ENCODE peak calls at places on chromosomes 2 and 18, in seven cellular contexts. I is H9, D is IMR-90, L is H1, E is trophoblast cell, J is mesendoderm, W is neuronal stem cell. M is an unnamed sample.

GRCh38 chr18:39167990-39168389 is 1602.4 kb upstream of the CELF4 start:
- DNase-seq in I (no peak), D (no peak), W (no peak), E (peak), J (peak), L (no peak), M (no peak)

GRCh38 chr2:239639366-239640185 is 238.8 kb upstream of the HDAC4 start:
- DNase-seq in L (no peak), E (no peak), W (no peak), I (no peak), D (no peak), J (no peak), M (no peak)

GRCh38 chr2:60560734-60561649 is 7.5 kb upstream of the BCL11A start:
- DNase-seq in D (no peak), I (no peak), W (no peak), L (no peak), J (peak), E (peak), M (peak)

GRCh38 chr2:33210626-33211025 is 263.9 kb downstream of the LTBP1 start:
- DNase-seq in D (peak), L (no peak), J (peak), I (no peak), E (peak), W (no peak), M (peak)

GRCh38 chr2:238742664-238743063 is 105.2 kb upstream of the TWIST2 start:
- DNase-seq in W (no peak), I (no peak), L (no peak), E (no peak), J (no peak), D (no peak), M (no peak)

GRCh38 chr18:33184178-33184577 is 256.3 kb downstream of the CCDC178 start:
- DNase-seq in J (no peak), L (no peak), I (no peak), E (no peak), W (no peak), D (no peak), M (peak)

GRCh38 chr2:226002438-226002837 is 602.9 kb downstream of the NYAP2 start:
- DNase-seq in I (no peak), D (peak), J (peak), L (no peak), E (peak), W (no peak), M (peak)

GRCh38 chr2:139791330-139791729 is 1011.1 kb upstream of the NXPH2 start:
- DNase-seq in W (no peak), E (no peak), I (no peak), L (no peak), D (no peak), J (no peak), M (no peak)

GRCh38 chr2:136212426-136213378 is 94.8 kb upstream of the CXCR4 start:
- DNase-seq in D (no peak), W (no peak), E (no peak), L (no peak), J (peak), I (no peak), M (no peak)

GRCh38 chr18:75219684-75220083 is 9.1 kb downstream of the TSHZ1 start:
- DNase-seq in I (no peak), E (no peak), L (no peak), W (no peak), J (no peak), D (no peak), M (no peak)

GRCh38 chr2:51620830-51621229 is 588.9 kb upstream of the NRXN1 start:
- DNase-seq in E (peak), D (peak), L (no peak), W (no peak), J (peak), I (no peak), M (no peak)

GRCh38 chr2:99615247-99615771 is 125.5 kb upstream of the REV1 start:
- DNase-seq in E (peak), L (peak), I (peak), D (no peak), J (peak), W (no peak), M (no peak)

GRCh38 chr2:142180820-142181533 is 50.2 kb upstream of the LRP1B start:
- DNase-seq in E (peak), D (peak), L (peak), I (peak), J (peak), W (peak), M (peak)

GRCh38 chr2:152335016-152335850 is at the start of gene FMNL2:
- DNase-seq in I (peak), L (peak), E (peak), J (peak), D (peak), W (peak), M (peak)

GRCh38 chr18:3716116-3716660 is 266.2 kb downstream of the TGIF1 start:
- DNase-seq in J (no peak), D (no peak), W (no peak), E (no peak), L (no peak), I (no peak), M (no peak)

GRCh38 chr18:79315589-79315988 is 80.1 kb upstream of the NFATC1 start:
- DNase-seq in J (no peak), L (no peak), I (no peak), E (no peak), W (no peak), D (no peak), M (peak)

GRCh38 chr2:34099377-34099776 is 500.3 kb upstream of the FAM98A start:
- DNase-seq in W (peak), I (no peak), J (peak), E (no peak), D (no peak), L (no peak), M (no peak)

GRCh38 chr18:77055429-77056310 is 76.9 kb downstream of the MBP start:
- DNase-seq in J (no peak), I (no peak), W (no peak), E (no peak), D (peak), L (no peak), M (peak)

GRCh38 chr18:43271593-43272432 is 5.5 kb downstream of the SYT4 start:
- DNase-seq in D (peak), W (peak), E (peak), I (no peak), L (no peak), J (peak), M (peak)

GRCh38 chr2:65316072-65316471 is 88.4 kb downstream of the ACTR2 start:
- DNase-seq in W (no peak), J (no peak), D (peak), L (no peak), E (no peak), I (no peak), M (no peak)

GRCh38 chr2:77443076-77443475 is 79.1 kb downstream of the LRRTM4 start:
- DNase-seq in L (no peak), I (no peak), E (no peak), J (no peak), W (no peak), D (no peak), M (no peak)

GRCh38 chr18:61556316-61556715 is 223.1 kb downstream of the CDH20 start:
- DNase-seq in W (no peak), L (no peak), E (no peak), J (no peak), I (no peak), D (no peak), M (no peak)

GRCh38 chr2:54541995-54542394 is 85.9 kb downstream of the SPTBN1 start:
- DNase-seq in I (no peak), W (no peak), L (no peak), J (no peak), E (no peak), D (no peak), M (no peak)

GRCh38 chr2:191176801-191177438 is 26.1 kb upstream of the STAT4 start:
- DNase-seq in I (no peak), W (no peak), J (no peak), E (no peak), L (no peak), D (no peak), M (no peak)

GRCh38 chr18:28091197-28091596 is 85.7 kb downstream of the CDH2 start:
- DNase-seq in L (no peak), I (no peak), E (no peak), W (no peak), D (no peak), J (no peak), M (no peak)

GRCh38 chr18:28095631-28096030 is 81.3 kb downstream of the CDH2 start:
- DNase-seq in I (no peak), E (no peak), D (no peak), W (no peak), J (no peak), L (no peak), M (no peak)

GRCh38 chr18:28099237-28099636 is 77.7 kb downstream of the CDH2 start:
- DNase-seq in J (no peak), D (peak), W (no peak), E (no peak), I (no peak), L (no peak), M (no peak)

GRCh38 chr18:28095041-28095440 is 81.9 kb downstream of the CDH2 start:
- DNase-seq in E (no peak), W (no peak), I (no peak), L (no peak), D (peak), J (no peak), M (no peak)
- H2BK5ac ChIP-seq in E (no peak), W (no peak), I (no peak), L (no peak), D (peak), J (no peak), M (no peak)

GRCh38 chr2:10490806-10491291 is 42.7 kb upstream of the ODC1 start:
- DNase-seq in I (no peak), E (no peak), D (no peak), J (no peak), W (no peak), L (peak), M (no peak)

GRCh38 chr2:10493636-10494281 is 45.6 kb upstream of the ODC1 start:
- DNase-seq in E (no peak), J (no peak), I (no peak), D (peak), W (no peak), L (peak), M (peak)

GRCh38 chr2:10495311-10495987 is 47.3 kb upstream of the ODC1 start:
- DNase-seq in L (peak), W (no peak), E (no peak), I (no peak), D (no peak), J (no peak), M (no peak)

GRCh38 chr2:10494351-10495066 is 46.4 kb upstream of the ODC1 start:
- DNase-seq in W (no peak), L (peak), E (no peak), I (no peak), J (no peak), D (no peak), M (no peak)

DNA sequence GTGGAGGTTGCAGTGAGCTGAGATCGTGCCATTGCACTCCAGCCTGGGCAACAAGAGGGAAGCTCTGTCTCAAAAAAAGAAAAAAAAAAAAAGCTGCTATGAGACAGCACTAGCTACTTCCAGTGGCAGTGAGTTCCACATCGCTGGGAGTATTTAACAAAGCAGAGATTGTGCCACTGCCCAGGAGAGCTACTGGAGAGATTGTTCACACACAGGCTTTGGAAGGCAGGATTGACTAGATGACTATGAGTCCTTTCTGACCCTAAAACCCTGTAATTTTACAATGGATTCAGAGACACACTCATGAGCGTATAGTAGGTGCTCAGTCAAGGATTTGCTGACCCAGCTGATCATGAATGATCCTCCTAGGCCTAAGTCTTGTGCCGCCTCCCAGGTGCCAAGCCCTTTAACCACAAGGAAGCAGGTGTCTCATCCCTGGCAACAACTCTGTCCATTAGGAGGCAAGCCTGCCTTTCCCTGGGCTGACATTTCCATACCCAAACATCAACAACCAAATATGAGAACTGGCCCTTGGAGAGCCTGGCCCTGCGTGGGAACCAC is 45.0 kb upstream of the ODC1 start:
- DNase-seq in W (no peak), D (no peak), E (no peak), I (no peak), L (peak), J (no peak), M (no peak)
- H3K18ac ChIP-seq in W (no peak), D (no peak), E (no peak), I (no peak), L (no peak), J (no peak), M (no peak)

DNA sequence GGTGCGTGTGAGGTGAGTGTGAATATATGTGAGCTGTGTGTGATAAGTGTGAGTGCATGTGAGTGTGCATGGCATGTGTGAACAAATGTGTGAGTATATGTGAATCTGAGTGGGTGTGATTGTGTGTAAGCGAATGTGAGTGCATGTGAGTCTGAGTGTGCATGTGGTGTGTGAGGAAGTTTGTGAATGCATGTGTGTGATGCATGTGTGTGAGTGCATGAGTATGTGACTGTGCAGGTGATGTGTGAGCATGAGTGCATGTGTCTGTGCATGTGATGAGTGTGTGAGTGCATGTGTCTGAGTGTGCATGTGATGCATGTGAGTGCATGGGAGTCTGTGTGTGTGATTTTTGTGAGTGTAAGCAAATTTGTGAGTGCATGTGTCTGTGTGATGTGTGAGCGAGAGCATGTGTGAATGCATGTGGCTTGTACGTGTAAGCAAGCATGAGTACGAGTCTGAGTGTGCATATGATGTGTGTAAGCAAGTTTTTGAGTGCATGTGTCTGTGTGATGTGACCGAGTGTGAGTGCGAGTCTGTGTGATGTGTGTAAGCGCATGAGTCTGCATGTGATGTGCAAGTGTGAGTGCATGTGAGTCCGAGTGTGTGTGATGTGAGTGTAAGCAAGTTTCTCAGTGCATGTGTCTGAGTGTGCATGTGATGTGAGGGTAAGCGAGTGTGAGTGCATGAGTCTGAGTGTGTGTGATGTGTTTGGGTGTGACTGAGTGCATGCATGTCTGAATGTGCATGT is 43.3 kb downstream of the COPS8 start:
- DNase-seq in L (no peak), J (no peak), W (no peak), E (no peak), I (peak), D (no peak), M (no peak)
- H2BK5ac ChIP-seq in L (peak), J (no peak), W (no peak), E (no peak), I (no peak), D (peak), M (no peak)

DNA sequence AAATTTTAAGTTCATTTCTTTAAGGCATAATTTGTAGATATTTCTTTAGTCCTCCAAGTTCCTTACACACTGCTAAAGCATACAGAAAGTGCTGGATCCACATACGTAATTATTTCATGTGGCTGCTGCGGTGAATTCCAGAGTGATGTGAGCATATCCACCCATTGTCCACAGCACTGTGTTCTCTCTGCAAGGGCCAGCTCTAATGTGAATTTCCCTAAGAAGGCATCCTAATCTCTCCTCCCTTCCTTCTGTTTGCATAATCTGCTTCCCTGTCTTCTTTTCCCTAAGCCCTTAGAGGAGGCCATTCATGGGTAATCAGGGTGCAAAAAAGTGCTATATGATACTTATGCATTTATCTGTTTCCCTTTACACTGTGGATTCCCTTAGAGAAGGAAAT is 57.2 kb downstream of the COBLL1 start:
- DNase-seq in J (peak), I (no peak), L (no peak), D (no peak), E (peak), W (peak), M (no peak)
- H3K18ac ChIP-seq in J (peak), I (no peak), L (no peak), D (no peak), E (no peak), W (no peak), M (no peak)

DNA sequence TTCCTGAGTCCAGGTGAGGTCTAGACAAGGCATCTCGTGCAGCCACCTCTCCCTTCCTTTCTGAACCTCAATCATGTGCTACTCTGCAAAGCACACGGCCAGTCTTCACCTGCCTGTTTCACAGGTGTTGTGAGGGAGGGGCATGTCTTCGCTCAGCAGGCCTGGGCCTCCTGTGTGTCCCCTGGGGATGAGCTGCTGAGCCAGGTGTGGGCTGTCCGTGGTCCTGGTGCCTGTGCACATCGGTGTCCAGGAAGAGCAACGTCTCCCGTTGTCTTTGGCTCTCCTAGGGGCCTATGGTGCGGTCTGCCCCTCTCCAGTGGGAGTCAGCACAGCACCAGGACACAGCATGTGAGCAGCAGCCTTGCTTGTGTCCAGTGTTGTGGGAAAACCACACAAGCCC is 16.7 kb downstream of the ARHGEF4 start:
- DNase-seq in I (no peak), W (no peak), E (no peak), L (no peak), J (no peak), D (no peak), M (no peak)
- H2BK5ac ChIP-seq in I (no peak), W (peak), E (no peak), L (no peak), J (no peak), D (no peak), M (no peak)

GRCh38 chr2:180705122-180705521 is 275.3 kb upstream of the UBE2E3 start:
- DNase-seq in L (no peak), D (peak), E (no peak), W (no peak), I (no peak), J (no peak), M (peak)
- H3K18ac ChIP-seq in L (no peak), D (no peak), E (no peak), W (no peak), I (no peak), J (no peak), M (no peak)

GRCh38 chr18:6854811-6855210 is 125.3 kb downstream of the ARHGAP28 start:
- DNase-seq in I (no peak), E (no peak), D (no peak), J (no peak), L (no peak), W (no peak), M (no peak)
- H2BK5ac ChIP-seq in I (no peak), E (no peak), D (no peak), J (no peak), L (no peak), W (peak), M (no peak)